ENCODE peak calls at places on chromosomes 13 and 19, in six cellular contexts. W is left ventricle myocardium inferior; Z is cardiac muscle cell; L is bronchial epithelial cell; X is CD4-positive, CD25-positive, alpha-beta regulatory T cell; G is neural progenitor cell. U is an unnamed sample.

GRCh38 chr13:87884874-87885273 is 213.7 kb downstream of the SLITRK5 start:
- DNase-seq in W (no peak), Z (peak; percentile 24), L (peak; percentile 5), X (no peak), G (peak; percentile 43), U (peak; percentile 51)

GRCh38 chr19:29672933-29673336 is 7.7 kb downstream of the PLEKHF1 start:
- DNase-seq in W (no peak), Z (no peak), L (no peak), X (peak; percentile 94), G (no peak), U (no peak)

GRCh38 chr19:50482886-50483285 is 6.2 kb upstream of the GARIN5A start:
- DNase-seq in W (no peak), Z (no peak), L (no peak), X (no peak), G (no peak), U (no peak)

GRCh38 chr19:18644144-18645034 is 7.6 kb downstream of the KLHL26 start:
- DNase-seq in W (no peak), Z (no peak), L (peak; percentile 37), X (no peak), G (no peak), U (no peak)

GRCh38 chr13:19888799-19889198 is 25.4 kb upstream of the ZMYM5 start:
- DNase-seq in W (no peak), Z (peak; percentile 48), L (peak; percentile 22), X (peak; percentile 30), G (no peak), U (no peak)

GRCh38 chr13:44879452-44880058 is 109.7 kb downstream of the NUFIP1 start:
- DNase-seq in W (no peak), Z (peak; percentile 77), L (peak; percentile 55), X (peak; percentile 30), G (no peak), U (peak; percentile 26)

GRCh38 chr13:104086759-104087158 is 1020.5 kb upstream of the SLC10A2 start:
- DNase-seq in W (no peak), Z (peak; percentile 86), L (no peak), X (no peak), G (no peak), U (no peak)

GRCh38 chr19:51602189-51602854 is 27.9 kb downstream of the SIGLEC5 start:
- DNase-seq in W (no peak), Z (no peak), L (no peak), X (no peak), G (no peak), U (no peak)

GRCh38 chr19:55160128-55160985 is 2.8 kb upstream of the TNNI3 start:
- DNase-seq in W (peak; percentile 84), Z (peak; percentile 89), L (peak; percentile 69), X (peak; percentile 85), G (peak; percentile 97), U (peak; percentile 97)

GRCh38 chr13:41150058-41150457 is 17.5 kb upstream of the KBTBD6 start:
- DNase-seq in W (no peak), Z (no peak), L (peak; percentile 37), X (no peak), G (no peak), U (no peak)

GRCh38 chr19:5113633-5114586 is 145.0 kb downstream of the KDM4B start:
- DNase-seq in W (peak; percentile 41), Z (no peak), L (no peak), X (no peak), G (no peak), U (no peak)
- H3K36me3 ChIP-seq in W (peaks cover 44% of the 10 kb centered on the region), Z (peaks cover 8% of the 10 kb centered on the region), L (peaks cover 21% of the 10 kb centered on the region), X (peaks cover 7% of the 10 kb centered on the region), G (no peaks in the 10 kb centered on the region), U (no peaks in the 10 kb centered on the region)

GRCh38 chr13:32045963-32046785 is 14.6 kb downstream of the FRY start:
- DNase-seq in W (no peak), Z (peak; percentile 87), L (peak; percentile 16), X (peak; percentile 39), G (no peak), U (no peak)
- H3K4me3 ChIP-seq in W (no peak overlapping the region), Z (no peak overlapping the region), L (no peak overlapping the region), X (no peak overlapping the region), G (no peak overlapping the region), U (no peak overlapping the region)

GRCh38 chr13:113323869-113324268 is 26.8 kb downstream of the LAMP1 start:
- DNase-seq in W (no peak), Z (no peak), L (no peak), X (no peak), G (no peak), U (no peak)
- H3K36me3 ChIP-seq in W (peaks cover 55% of the 10 kb centered on the region), Z (peaks cover 32% of the 10 kb centered on the region), L (peaks cover 17% of the 10 kb centered on the region), X (peaks cover 54% of the 10 kb centered on the region), G (no peaks in the 10 kb centered on the region), U (peaks cover 2% of the 10 kb centered on the region)

GRCh38 chr19:15288146-15288963 is 44.0 kb downstream of the BRD4 start:
- DNase-seq in W (no peak), Z (no peak), L (no peak), X (peak; percentile 52), G (peak; percentile 31), U (peak; percentile 94)
- H3K4me3 ChIP-seq in W (peak overlapping the region; percentile 20), Z (no peak overlapping the region), L (no peak overlapping the region), X (peak overlapping the region; percentile 62), G (no peak overlapping the region), U (no peak overlapping the region)

DNA sequence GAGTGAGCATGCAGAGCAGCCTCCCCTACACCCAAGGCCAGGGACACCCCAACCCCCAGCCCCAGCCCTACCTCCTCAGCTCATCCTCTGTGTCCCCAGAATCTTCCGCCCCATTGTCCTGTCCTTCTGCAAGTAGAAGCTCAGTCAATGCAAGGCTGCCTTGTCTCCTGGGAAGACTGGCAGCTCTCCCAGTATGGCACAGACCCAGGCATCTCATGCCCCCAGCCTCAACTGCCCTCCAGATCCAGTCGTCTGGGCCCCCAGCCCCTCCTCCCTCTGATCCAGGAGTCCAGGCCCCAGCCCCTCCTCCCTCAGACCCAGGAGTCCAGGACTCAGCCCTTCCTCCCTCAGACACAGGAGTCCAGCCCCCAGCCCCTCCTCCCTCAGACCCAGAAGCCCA is 13.0 kb downstream of the ZNF575 start:
- DNase-seq in W (no peak), Z (no peak), L (no peak), X (no peak), G (no peak), U (no peak)
- H3K36me3 ChIP-seq in W (peaks cover 65% of the 10 kb centered on the region), Z (peaks cover 43% of the 10 kb centered on the region), L (peaks cover 14% of the 10 kb centered on the region), X (peaks cover 58% of the 10 kb centered on the region), G (no peaks in the 10 kb centered on the region), U (peaks cover 39% of the 10 kb centered on the region)

GRCh38 chr19:45420356-45420755 is 3.4 kb downstream of the ERCC1 start:
- DNase-seq in W (no peak), Z (no peak), L (no peak), X (no peak), G (no peak), U (no peak)
- H3K4me3 ChIP-seq in W (no peak overlapping the region), Z (no peak overlapping the region), L (no peak overlapping the region), X (no peak overlapping the region), G (no peak overlapping the region), U (no peak overlapping the region)

DNA sequence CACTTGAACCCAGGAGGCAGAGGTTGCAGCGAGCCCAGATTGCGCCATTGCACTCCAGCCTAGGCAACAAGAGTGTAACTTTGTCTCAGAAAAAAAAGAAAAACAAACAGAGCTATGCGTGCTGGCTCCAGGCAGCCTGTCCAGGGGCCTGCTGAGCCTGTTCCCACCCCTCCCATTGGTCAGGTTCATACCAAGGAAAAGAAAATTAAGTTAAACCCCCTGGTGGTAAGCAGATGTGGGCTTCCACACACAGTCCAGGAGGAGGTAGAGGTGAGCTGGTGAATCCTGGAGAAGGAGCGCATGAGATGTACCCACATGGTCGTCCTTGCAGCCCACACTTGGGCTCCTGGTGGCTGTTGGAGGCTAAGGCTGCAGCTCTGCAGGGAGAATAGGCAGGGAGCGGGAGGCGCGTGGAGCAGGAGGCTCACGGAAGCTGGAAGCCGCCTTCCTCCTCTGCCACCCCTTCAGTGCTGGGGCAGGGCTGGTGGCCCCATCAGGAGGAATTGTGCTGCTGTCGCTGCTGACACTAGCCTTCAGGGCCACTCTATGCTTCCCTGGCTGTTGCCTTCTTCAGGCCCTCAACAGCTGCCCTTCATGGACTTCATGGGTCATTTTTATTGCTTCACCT is 10.5 kb upstream of the CHAMP1 start:
- DNase-seq in W (no peak), Z (no peak), L (no peak), X (no peak), G (no peak), U (no peak)
- H3K36me3 ChIP-seq in W (peaks cover 69% of the 10 kb centered on the region), Z (peaks cover 44% of the 10 kb centered on the region), L (peaks cover 16% of the 10 kb centered on the region), X (peaks cover 45% of the 10 kb centered on the region), G (peaks cover 4% of the 10 kb centered on the region), U (peaks cover 39% of the 10 kb centered on the region)

GRCh38 chr19:10817291-10818038 is 18.5 kb downstream of the TMED1 start:
- DNase-seq in W (no peak), Z (peak; percentile 96), L (no peak), X (no peak), G (no peak), U (no peak)

GRCh38 chr19:10818306-10819123 is 17.5 kb downstream of the TMED1 start:
- DNase-seq in W (no peak), Z (no peak), L (no peak), X (no peak), G (no peak), U (no peak)

GRCh38 chr19:10815969-10816635 is 19.9 kb downstream of the TMED1 start:
- DNase-seq in W (no peak), Z (no peak), L (no peak), X (no peak), G (no peak), U (no peak)

GRCh38 chr19:10815007-10815531 is 20.9 kb downstream of the TMED1 start:
- DNase-seq in W (no peak), Z (no peak), L (no peak), X (no peak), G (no peak), U (no peak)

DNA sequence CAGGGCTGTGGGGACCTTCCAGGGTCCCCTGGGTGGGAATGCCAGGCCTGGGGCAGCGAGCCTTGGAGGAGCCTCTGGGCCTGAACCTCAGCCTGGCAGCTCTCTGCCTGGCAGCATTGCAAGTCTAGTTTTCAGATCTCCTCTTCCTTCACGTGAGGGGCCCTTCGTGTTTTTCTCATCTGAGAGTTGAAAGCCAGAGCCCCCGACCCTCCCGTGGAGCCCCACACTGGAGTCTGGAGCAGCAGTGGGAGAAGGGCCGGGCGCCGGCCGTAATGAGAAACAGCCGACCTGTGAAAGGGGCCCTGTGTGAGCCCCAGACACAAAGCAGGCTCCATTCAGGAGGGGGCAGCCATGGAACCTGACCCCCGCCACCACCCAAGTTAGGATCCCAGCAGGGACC is 19.3 kb downstream of the TMED1 start:
- DNase-seq in W (no peak), Z (no peak), L (no peak), X (no peak), G (no peak), U (no peak)
- H3K4me3 ChIP-seq in W (peak overlapping the region; percentile 22), Z (no peak overlapping the region), L (no peak overlapping the region), X (no peak overlapping the region), G (no peak overlapping the region), U (no peak overlapping the region)

U was measured in SJCRH30.